ENCODE peak calls at places on chromosome 10, in seven cellular contexts. One of them, this sample, is unnamed.

GRCh38 chr10:77873558-77874380 is 52.8 kb downstream of the DLG5 start:
- DNase-seq in lower lobe of right lung: no peak
- DNase-seq in colonic mucosa: peak; percentile 56
- DNase-seq in PC-9: peak; percentile 92
- DNase-seq in Caco-2: no peak
- DNase-seq in cardiac muscle cell: peak; percentile 51
- DNase-seq in hepatocyte: peak; percentile 75
- DNase-seq in this sample: peak; percentile 69

GRCh38 chr10:101625821-101626412 is 37.8 kb downstream of the DPCD start:
- DNase-seq in Caco-2: no peak
- DNase-seq in hepatocyte: no peak
- DNase-seq in lower lobe of right lung: no peak
- DNase-seq in colonic mucosa: no peak
- DNase-seq in cardiac muscle cell: no peak
- DNase-seq in PC-9: no peak
- DNase-seq in this sample: no peak

GRCh38 chr10:106435081-106435480 is 729.4 kb downstream of the SORCS1 start:
- DNase-seq in PC-9: no peak
- DNase-seq in colonic mucosa: no peak
- DNase-seq in cardiac muscle cell: no peak
- DNase-seq in Caco-2: no peak
- DNase-seq in lower lobe of right lung: no peak
- DNase-seq in hepatocyte: no peak
- DNase-seq in this sample: no peak

GRCh38 chr10:124474502-124475070 is 13.0 kb downstream of the LHPP start:
- DNase-seq in cardiac muscle cell: no peak
- DNase-seq in lower lobe of right lung: no peak
- DNase-seq in colonic mucosa: no peak
- DNase-seq in Caco-2: no peak
- DNase-seq in hepatocyte: no peak
- DNase-seq in PC-9: no peak
- DNase-seq in this sample: no peak

GRCh38 chr10:43380610-43381222 is 9.3 kb downstream of the FXYD4 start:
- DNase-seq in PC-9: no peak
- DNase-seq in colonic mucosa: no peak
- DNase-seq in lower lobe of right lung: no peak
- DNase-seq in hepatocyte: no peak
- DNase-seq in Caco-2: no peak
- DNase-seq in cardiac muscle cell: peak; percentile 58
- DNase-seq in this sample: no peak

GRCh38 chr10:17954856-17955255 is 3.1 kb downstream of the SLC39A12 start:
- DNase-seq in colonic mucosa: no peak
- DNase-seq in PC-9: no peak
- DNase-seq in hepatocyte: no peak
- DNase-seq in cardiac muscle cell: no peak
- DNase-seq in lower lobe of right lung: no peak
- DNase-seq in Caco-2: no peak
- DNase-seq in this sample: no peak

GRCh38 chr10:112981553-112981952 is 31.5 kb downstream of the TCF7L2 start:
- DNase-seq in lower lobe of right lung: no peak
- DNase-seq in Caco-2: no peak
- DNase-seq in PC-9: no peak
- DNase-seq in colonic mucosa: no peak
- DNase-seq in hepatocyte: no peak
- DNase-seq in cardiac muscle cell: no peak
- DNase-seq in this sample: no peak

GRCh38 chr10:132885451-132886210 is 56.7 kb downstream of the CFAP46 start:
- DNase-seq in colonic mucosa: no peak
- DNase-seq in PC-9: no peak
- DNase-seq in Caco-2: peak; percentile 34
- DNase-seq in lower lobe of right lung: peak; percentile 37
- DNase-seq in hepatocyte: no peak
- DNase-seq in cardiac muscle cell: no peak
- DNase-seq in this sample: no peak

GRCh38 chr10:62467509-62467908 is 93.3 kb downstream of the ZNF365 start:
- DNase-seq in hepatocyte: no peak
- DNase-seq in colonic mucosa: no peak
- DNase-seq in Caco-2: no peak
- DNase-seq in cardiac muscle cell: no peak
- DNase-seq in lower lobe of right lung: no peak
- DNase-seq in PC-9: no peak
- DNase-seq in this sample: no peak

GRCh38 chr10:22022257-22023051 is 18.9 kb upstream of the DNAJC1 start:
- DNase-seq in lower lobe of right lung: peak; percentile 41
- DNase-seq in PC-9: no peak
- DNase-seq in Caco-2: no peak
- DNase-seq in colonic mucosa: peak; percentile 22
- DNase-seq in cardiac muscle cell: peak; percentile 93
- DNase-seq in hepatocyte: peak; percentile 54
- DNase-seq in this sample: no peak

GRCh38 chr10:124253006-124253405 is 159.6 kb upstream of the CHST15 start:
- DNase-seq in lower lobe of right lung: no peak
- DNase-seq in PC-9: no peak
- DNase-seq in colonic mucosa: no peak
- DNase-seq in cardiac muscle cell: no peak
- DNase-seq in Caco-2: no peak
- DNase-seq in hepatocyte: no peak
- DNase-seq in this sample: no peak

GRCh38 chr10:133267293-133267692 is 9.4 kb downstream of the ADAM8 start:
- DNase-seq in Caco-2: no peak
- DNase-seq in cardiac muscle cell: no peak
- DNase-seq in colonic mucosa: no peak
- DNase-seq in hepatocyte: no peak
- DNase-seq in PC-9: no peak
- DNase-seq in lower lobe of right lung: no peak
- DNase-seq in this sample: no peak

GRCh38 chr10:33453081-33453850 is 118.8 kb upstream of the NRP1 start:
- DNase-seq in PC-9: no peak
- DNase-seq in hepatocyte: no peak
- DNase-seq in Caco-2: no peak
- DNase-seq in lower lobe of right lung: no peak
- DNase-seq in colonic mucosa: no peak
- DNase-seq in cardiac muscle cell: no peak
- DNase-seq in this sample: no peak

GRCh38 chr10:119769886-119770285 is 44.0 kb downstream of the INPP5F start:
- DNase-seq in hepatocyte: no peak
- DNase-seq in Caco-2: no peak
- DNase-seq in PC-9: no peak
- DNase-seq in lower lobe of right lung: no peak
- DNase-seq in colonic mucosa: no peak
- DNase-seq in cardiac muscle cell: peak; percentile 56
- DNase-seq in this sample: no peak

GRCh38 chr10:3654496-3654895 is 130.5 kb downstream of the KLF6 start:
- DNase-seq in cardiac muscle cell: peak; percentile 35
- DNase-seq in Caco-2: no peak
- DNase-seq in lower lobe of right lung: no peak
- DNase-seq in PC-9: no peak
- DNase-seq in colonic mucosa: no peak
- DNase-seq in hepatocyte: no peak
- DNase-seq in this sample: no peak

GRCh38 chr10:86346169-86346793 is 20.3 kb downstream of the GRID1 start:
- DNase-seq in Caco-2: no peak
- DNase-seq in hepatocyte: no peak
- DNase-seq in colonic mucosa: no peak
- DNase-seq in cardiac muscle cell: no peak
- DNase-seq in lower lobe of right lung: peak; percentile 34
- DNase-seq in PC-9: no peak
- DNase-seq in this sample: no peak

GRCh38 chr10:97053285-97053684 is 132.5 kb downstream of the SLIT1 start:
- DNase-seq in cardiac muscle cell: no peak
- DNase-seq in lower lobe of right lung: no peak
- DNase-seq in PC-9: no peak
- DNase-seq in hepatocyte: no peak
- DNase-seq in colonic mucosa: no peak
- DNase-seq in Caco-2: no peak
- DNase-seq in this sample: no peak

GRCh38 chr10:48215983-48216505 is 58.5 kb downstream of the FRMPD2 start:
- DNase-seq in Caco-2: no peak
- DNase-seq in cardiac muscle cell: no peak
- DNase-seq in hepatocyte: no peak
- DNase-seq in colonic mucosa: no peak
- DNase-seq in lower lobe of right lung: no peak
- DNase-seq in PC-9: no peak
- DNase-seq in this sample: no peak

GRCh38 chr10:16943301-16944080 is 126.3 kb upstream of the RSU1 start:
- DNase-seq in hepatocyte: peak; percentile 9
- DNase-seq in lower lobe of right lung: no peak
- DNase-seq in cardiac muscle cell: peak; percentile 38
- DNase-seq in Caco-2: no peak
- DNase-seq in colonic mucosa: no peak
- DNase-seq in PC-9: no peak
- DNase-seq in this sample: no peak

GRCh38 chr10:50473756-50474155 is 150.0 kb downstream of the SGMS1 start:
- DNase-seq in Caco-2: no peak
- DNase-seq in lower lobe of right lung: no peak
- DNase-seq in PC-9: no peak
- DNase-seq in cardiac muscle cell: no peak
- DNase-seq in colonic mucosa: no peak
- DNase-seq in hepatocyte: no peak
- DNase-seq in this sample: no peak

GRCh38 chr10:119413738-119414611 is 128.5 kb downstream of the RGS10 start:
- DNase-seq in hepatocyte: peak; percentile 69
- DNase-seq in colonic mucosa: no peak
- DNase-seq in lower lobe of right lung: no peak
- DNase-seq in cardiac muscle cell: peak; percentile 82
- DNase-seq in Caco-2: peak; percentile 79
- DNase-seq in PC-9: no peak
- DNase-seq in this sample: no peak

GRCh38 chr10:129725011-129725410 is 239.1 kb downstream of the EBF3 start:
- DNase-seq in Caco-2: no peak
- DNase-seq in hepatocyte: no peak
- DNase-seq in lower lobe of right lung: no peak
- DNase-seq in PC-9: no peak
- DNase-seq in colonic mucosa: no peak
- DNase-seq in cardiac muscle cell: no peak
- DNase-seq in this sample: no peak

GRCh38 chr10:131620314-131620713 is 280.5 kb upstream of the PPP2R2D start:
- DNase-seq in hepatocyte: no peak
- DNase-seq in Caco-2: no peak
- DNase-seq in colonic mucosa: no peak
- DNase-seq in PC-9: no peak
- DNase-seq in cardiac muscle cell: no peak
- DNase-seq in lower lobe of right lung: no peak
- DNase-seq in this sample: no peak

GRCh38 chr10:102645741-102646609 is 1.7 kb downstream of the TRIM8 start:
- DNase-seq in lower lobe of right lung: peak; percentile 95
- DNase-seq in Caco-2: no peak
- DNase-seq in hepatocyte: peak; percentile 88
- DNase-seq in colonic mucosa: peak; percentile 91
- DNase-seq in cardiac muscle cell: peak; percentile 97
- DNase-seq in PC-9: peak; percentile 82
- DNase-seq in this sample: peak; percentile 92

GRCh38 chr10:102648889-102649752 is 4.8 kb downstream of the TRIM8 start:
- DNase-seq in cardiac muscle cell: no peak
- DNase-seq in colonic mucosa: no peak
- DNase-seq in lower lobe of right lung: peak; percentile 73
- DNase-seq in PC-9: no peak
- DNase-seq in Caco-2: no peak
- DNase-seq in hepatocyte: no peak
- DNase-seq in this sample: no peak

GRCh38 chr10:102648269-102648888 is 4.1 kb downstream of the TRIM8 start:
- DNase-seq in cardiac muscle cell: no peak
- DNase-seq in Caco-2: no peak
- DNase-seq in lower lobe of right lung: no peak
- DNase-seq in PC-9: no peak
- DNase-seq in hepatocyte: no peak
- DNase-seq in colonic mucosa: no peak
- DNase-seq in this sample: no peak

GRCh38 chr10:102646610-102647432 is 2.5 kb downstream of the TRIM8 start:
- DNase-seq in Caco-2: no peak
- DNase-seq in lower lobe of right lung: peak; percentile 81
- DNase-seq in cardiac muscle cell: peak; percentile 58
- DNase-seq in colonic mucosa: peak; percentile 63
- DNase-seq in hepatocyte: peak; percentile 51
- DNase-seq in PC-9: no peak
- DNase-seq in this sample: peak; percentile 51

GRCh38 chr10:102647433-102648268 is 3.4 kb downstream of the TRIM8 start:
- DNase-seq in cardiac muscle cell: no peak
- DNase-seq in lower lobe of right lung: no peak
- DNase-seq in colonic mucosa: no peak
- DNase-seq in Caco-2: no peak
- DNase-seq in hepatocyte: no peak
- DNase-seq in PC-9: no peak
- DNase-seq in this sample: no peak
- H3K4me1 ChIP-seq in cardiac muscle cell: peaks cover 33% of the 10 kb centered on the region
- H3K4me1 ChIP-seq in lower lobe of right lung: peaks cover 64% of the 10 kb centered on the region
- H3K4me1 ChIP-seq in colonic mucosa: peaks cover 35% of the 10 kb centered on the region
- H3K4me1 ChIP-seq in Caco-2: peaks cover 11% of the 10 kb centered on the region
- H3K4me1 ChIP-seq in hepatocyte: peaks cover 38% of the 10 kb centered on the region
- H3K4me1 ChIP-seq in PC-9: peaks cover 14% of the 10 kb centered on the region
- H3K4me1 ChIP-seq in this sample: no peaks in the 10 kb centered on the region

DNA sequence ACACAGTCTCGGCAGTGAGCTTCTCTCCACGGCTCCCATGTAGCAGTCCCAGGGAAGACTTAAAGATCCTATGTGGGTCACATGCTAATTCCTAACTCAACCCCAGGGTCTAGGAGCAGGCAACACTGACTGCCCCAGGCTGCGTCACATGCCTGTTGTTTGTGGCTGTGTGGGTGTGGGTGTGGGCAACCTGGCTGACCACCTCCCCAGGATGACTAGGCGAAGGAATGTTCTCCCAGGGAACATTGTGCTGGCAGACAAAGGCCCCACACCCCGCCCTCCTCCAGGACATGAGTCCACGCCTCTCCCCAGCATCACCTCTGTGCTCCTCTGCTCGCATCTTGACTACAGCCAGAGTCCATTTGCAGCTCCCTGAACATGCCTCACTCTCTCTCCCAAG is 30.3 kb downstream of the SLC29A3 start:
- DNase-seq in lower lobe of right lung: no peak
- DNase-seq in colonic mucosa: no peak
- DNase-seq in hepatocyte: peak; percentile 46
- DNase-seq in cardiac muscle cell: no peak
- DNase-seq in PC-9: peak; percentile 92
- DNase-seq in Caco-2: peak; percentile 67
- DNase-seq in this sample: no peak
- H3K36me3 ChIP-seq in lower lobe of right lung: peaks cover 22% of the 10 kb centered on the region
- H3K36me3 ChIP-seq in colonic mucosa: no peaks in the 10 kb centered on the region
- H3K36me3 ChIP-seq in hepatocyte: no peaks in the 10 kb centered on the region
- H3K36me3 ChIP-seq in cardiac muscle cell: no peaks in the 10 kb centered on the region
- H3K36me3 ChIP-seq in PC-9: no peaks in the 10 kb centered on the region
- H3K36me3 ChIP-seq in Caco-2: no peaks in the 10 kb centered on the region
- H3K36me3 ChIP-seq in this sample: no peaks in the 10 kb centered on the region

DNA sequence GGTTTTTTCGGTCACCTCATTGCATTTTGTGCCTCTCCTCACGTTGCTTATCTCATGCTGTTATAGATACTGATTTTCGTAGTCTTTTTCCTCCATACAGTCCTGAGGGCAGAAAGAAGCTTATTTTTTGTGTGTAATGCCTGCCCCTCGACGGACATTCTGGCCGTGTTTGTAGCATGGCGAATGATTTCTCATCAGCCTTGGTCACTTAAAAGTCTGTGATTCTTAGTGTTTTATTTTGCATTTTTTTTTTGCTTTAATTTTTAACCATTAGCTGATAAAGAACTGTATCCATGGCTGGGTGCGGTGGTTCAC is 469 bp upstream of the NOC3L start:
- DNase-seq in PC-9: no peak
- DNase-seq in hepatocyte: no peak
- DNase-seq in colonic mucosa: no peak
- DNase-seq in cardiac muscle cell: no peak
- DNase-seq in Caco-2: no peak
- DNase-seq in lower lobe of right lung: no peak
- DNase-seq in this sample: no peak
- TF ChIP-seq CTCF in PC-9: peak; percentile 29
- TF ChIP-seq CTCF in hepatocyte: no peak
- TF ChIP-seq CTCF in colonic mucosa: no peak
- TF ChIP-seq CTCF in cardiac muscle cell: no peak
- TF ChIP-seq CTCF in Caco-2: no peak
- TF ChIP-seq CTCF in lower lobe of right lung: peak; percentile 23
- TF ChIP-seq CTCF in this sample: no peak

GRCh38 chr10:80459047-80459865 is 5.1 kb downstream of the TSPAN14 start:
- DNase-seq in lower lobe of right lung: peak; percentile 90
- DNase-seq in cardiac muscle cell: peak; percentile 77
- DNase-seq in colonic mucosa: peak; percentile 88
- DNase-seq in PC-9: peak; percentile 86
- DNase-seq in hepatocyte: no peak
- DNase-seq in Caco-2: no peak
- DNase-seq in this sample: no peak
- H3K4me1 ChIP-seq in lower lobe of right lung: peaks cover 91% of the 10 kb centered on the region
- H3K4me1 ChIP-seq in cardiac muscle cell: peaks cover 59% of the 10 kb centered on the region
- H3K4me1 ChIP-seq in colonic mucosa: peaks cover 65% of the 10 kb centered on the region
- H3K4me1 ChIP-seq in PC-9: peaks cover 85% of the 10 kb centered on the region
- H3K4me1 ChIP-seq in hepatocyte: peaks cover 78% of the 10 kb centered on the region
- H3K4me1 ChIP-seq in Caco-2: peaks cover 76% of the 10 kb centered on the region
- H3K4me1 ChIP-seq in this sample: peaks cover 8% of the 10 kb centered on the region

This sample was measured in uterus.